ENCODE peak calls at places on chromosomes 1 and 21, in six cellular contexts. T is lung; F is upper lobe of right lung; Y is cardiac muscle cell; L is hepatocyte; D is CD4-positive, CD25-positive, alpha-beta regulatory T cell. M is an unnamed sample. For H3K27me3 and H3K36me3, the result is how much of the 10 kb centered on the place peaks cover.

GRCh38 chr1:21523297-21523813 is 14.1 kb downstream of the ALPL start:
- DNase-seq in T (no peak), F (no peak), Y (no peak), D (no peak), L (no peak), M (no peak)

GRCh38 chr1:10108948-10109347 is 76.2 kb downstream of the UBE4B start:
- DNase-seq in Y (no peak), T (no peak), L (no peak), F (no peak), D (no peak), M (no peak)

GRCh38 chr1:44677201-44677520 is 2.6 kb downstream of the ARMH1 start:
- DNase-seq in Y (peak), D (no peak), L (peak), F (peak), T (no peak), M (peak)

GRCh38 chr21:45487161-45487806 is 55.0 kb downstream of the SLC19A1 start:
- DNase-seq in F (no peak), Y (no peak), T (no peak), D (no peak), L (no peak), M (no peak)

GRCh38 chr1:111116496-111116895 is 23.4 kb downstream of the DRAM2 start:
- DNase-seq in D (no peak), L (no peak), F (no peak), Y (no peak), T (no peak), M (no peak)

GRCh38 chr1:218025454-218025853 is 259.6 kb upstream of the RRP15 start:
- DNase-seq in F (no peak), Y (no peak), L (no peak), T (no peak), D (no peak), M (no peak)

GRCh38 chr1:200468264-200469001 is 58.6 kb upstream of the ZNF281 start:
- DNase-seq in T (no peak), D (no peak), Y (no peak), L (no peak), F (no peak), M (no peak)

GRCh38 chr1:233907139-233907538 is 2.7 kb downstream of the SLC35F3 start:
- DNase-seq in F (no peak), T (no peak), D (no peak), Y (no peak), L (no peak), M (no peak)

GRCh38 chr1:213980906-213981305 is 6.9 kb upstream of the PROX1 start:
- DNase-seq in L (no peak), D (no peak), T (no peak), F (no peak), Y (no peak), M (peak)

GRCh38 chr21:46604975-46605758 is at the start of gene S100B:
- DNase-seq in T (no peak), F (peak), L (no peak), D (no peak), Y (no peak), M (peak)
- H3K4me3 ChIP-seq in T (no peak), F (no peak), L (no peak), D (no peak), Y (no peak), M (no peak)

GRCh38 chr21:34881894-34882371 is 167.2 kb downstream of the RUNX1 start:
- DNase-seq in L (no peak), Y (peak), D (no peak), F (no peak), T (no peak), M (no peak)
- H3K27me3 ChIP-seq in L (under half), Y (half or more), D (under half), F (under half), T (under half), M (under half)

GRCh38 chr21:32270748-32271147 is 8.1 kb downstream of the MIS18A start:
- DNase-seq in L (no peak), Y (no peak), T (no peak), F (no peak), D (no peak), M (no peak)
- H3K36me3 ChIP-seq in L (under half), Y (under half), T (under half), F (under half), D (under half), M (under half)

GRCh38 chr1:183806650-183807049 is 1.7 kb downstream of the RGL1 start:
- DNase-seq in F (no peak), Y (no peak), L (no peak), D (no peak), T (no peak), M (no peak)
- H3K4me3 ChIP-seq in F (peak), Y (peak), L (peak), D (no peak), T (peak), M (no peak)